ENCODE peak calls at places on chromosomes 6 and 20, in ten cellular contexts. X, F, O, A, Z, V, M, J, P and K are unnamed samples. For H3K9me3, the result is how much of the 10 kb centered on the place peaks cover.

GRCh38 chr6:16803294-16804006 is 42.2 kb upstream of the ATXN1 start:
- DNase-seq in X (no peak), F (no peak), O (peak), A (peak), Z (no peak), V (peak), M (no peak), J (peak), P (peak), K (no peak)

GRCh38 chr20:47675190-47676142 is 109.8 kb downstream of the SULF2 start:
- DNase-seq in X (no peak), F (no peak), O (peak), A (peak), Z (no peak), V (no peak), M (no peak), J (no peak), P (no peak), K (no peak)

GRCh38 chr20:50146732-50147662 is 6.5 kb downstream of the PEDS1 start:
- DNase-seq in X (peak), F (peak), O (no peak), A (peak), Z (peak), V (no peak), M (peak), J (peak), P (peak), K (peak)

GRCh38 chr6:94401311-94401710 is 982.0 kb upstream of the EPHA7 start:
- DNase-seq in X (no peak), F (no peak), O (no peak), A (no peak), Z (no peak), V (no peak), M (no peak), J (no peak), P (no peak), K (no peak)

GRCh38 chr6:25692472-25692871 is 40.5 kb downstream of the SCGN start:
- DNase-seq in X (no peak), F (no peak), O (no peak), A (peak), Z (no peak), V (no peak), M (no peak), J (no peak), P (no peak), K (no peak)

GRCh38 chr6:85461806-85462185 is 11.9 kb downstream of the NT5E start:
- DNase-seq in X (no peak), F (no peak), O (no peak), A (no peak), Z (no peak), V (no peak), M (no peak), J (no peak), P (no peak), K (no peak)

GRCh38 chr20:63101781-63102719 is 95.3 kb upstream of the BHLHE23 start:
- DNase-seq in X (peak), F (no peak), O (peak), A (peak), Z (peak), V (no peak), M (peak), J (peak), P (peak), K (peak)

GRCh38 chr6:35496851-35497570 is at the start of gene TEAD3:
- DNase-seq in X (peak), F (peak), O (peak), A (peak), Z (peak), V (no peak), M (peak), J (peak), P (peak), K (peak)

GRCh38 chr6:134519456-134519855 is 201.5 kb upstream of the SGK1 start:
- DNase-seq in X (no peak), F (peak), O (no peak), A (no peak), Z (peak), V (no peak), M (peak), J (no peak), P (no peak), K (no peak)

GRCh38 chr20:5706797-5707196 is 43.4 kb upstream of the SHLD1 start:
- DNase-seq in X (no peak), F (no peak), O (no peak), A (no peak), Z (no peak), V (no peak), M (no peak), J (no peak), P (no peak), K (no peak)

GRCh38 chr20:61599061-61599930 is 347.2 kb downstream of the CDH4 start:
- DNase-seq in X (no peak), F (no peak), O (peak), A (peak), Z (no peak), V (no peak), M (peak), J (no peak), P (no peak), K (no peak)

GRCh38 chr20:58310291-58310782 is 822 bp downstream of the RAB22A start:
- DNase-seq in X (no peak), F (no peak), O (no peak), A (no peak), Z (peak), V (no peak), M (no peak), J (no peak), P (no peak), K (no peak)

GRCh38 chr6:6713660-6714446 is 125.3 kb downstream of the LY86 start:
- DNase-seq in X (no peak), F (no peak), O (no peak), A (no peak), Z (no peak), V (no peak), M (no peak), J (no peak), P (no peak), K (no peak)

GRCh38 chr6:167855825-167856425 is 29.2 kb downstream of the AFDN start:
- DNase-seq in X (no peak), F (no peak), O (no peak), A (no peak), Z (no peak), V (peak), M (peak), J (no peak), P (no peak), K (no peak)

GRCh38 chr6:111996159-111996558 is 57.7 kb upstream of the CCN6 start:
- DNase-seq in X (no peak), F (no peak), O (no peak), A (no peak), Z (no peak), V (no peak), M (no peak), J (no peak), P (no peak), K (no peak)

GRCh38 chr6:45595010-45595851 is 217.5 kb upstream of the SUPT3H start:
- DNase-seq in X (no peak), F (no peak), O (no peak), A (no peak), Z (no peak), V (no peak), M (peak), J (no peak), P (no peak), K (no peak)

GRCh38 chr20:20694591-20694990 is 17.9 kb downstream of the RALGAPA2 start:
- DNase-seq in X (no peak), F (no peak), O (no peak), A (no peak), Z (no peak), V (no peak), M (no peak), J (no peak), P (no peak), K (no peak)

DNA sequence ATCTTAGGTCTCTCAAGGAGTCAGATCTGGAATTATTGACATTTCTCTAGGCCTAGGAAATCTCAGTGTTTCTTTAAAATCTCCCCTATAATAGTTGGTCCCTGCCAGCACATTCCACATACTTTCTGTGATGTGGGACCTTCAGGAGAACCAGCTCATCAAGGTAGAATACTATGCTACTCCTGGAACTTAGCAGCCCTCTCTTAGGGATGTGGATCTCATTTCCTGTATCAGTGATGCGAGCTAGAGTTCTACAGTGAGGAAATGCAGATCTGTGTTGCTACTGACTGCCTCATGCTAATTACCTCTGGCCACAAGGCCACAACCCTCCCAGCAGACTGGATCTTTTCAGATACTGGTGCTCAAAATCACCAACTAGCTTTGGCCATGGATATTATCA is 193.8 kb downstream of the CLVS2 start:
- DNase-seq in X (no peak), F (no peak), O (no peak), A (no peak), Z (no peak), V (no peak), M (no peak), J (no peak), P (no peak), K (no peak)
- H3K9me3 ChIP-seq in X (under half), F (under half), O (under half), A (under half), Z (under half), V (under half), M (under half), J (under half), P (under half), K (under half)

DNA sequence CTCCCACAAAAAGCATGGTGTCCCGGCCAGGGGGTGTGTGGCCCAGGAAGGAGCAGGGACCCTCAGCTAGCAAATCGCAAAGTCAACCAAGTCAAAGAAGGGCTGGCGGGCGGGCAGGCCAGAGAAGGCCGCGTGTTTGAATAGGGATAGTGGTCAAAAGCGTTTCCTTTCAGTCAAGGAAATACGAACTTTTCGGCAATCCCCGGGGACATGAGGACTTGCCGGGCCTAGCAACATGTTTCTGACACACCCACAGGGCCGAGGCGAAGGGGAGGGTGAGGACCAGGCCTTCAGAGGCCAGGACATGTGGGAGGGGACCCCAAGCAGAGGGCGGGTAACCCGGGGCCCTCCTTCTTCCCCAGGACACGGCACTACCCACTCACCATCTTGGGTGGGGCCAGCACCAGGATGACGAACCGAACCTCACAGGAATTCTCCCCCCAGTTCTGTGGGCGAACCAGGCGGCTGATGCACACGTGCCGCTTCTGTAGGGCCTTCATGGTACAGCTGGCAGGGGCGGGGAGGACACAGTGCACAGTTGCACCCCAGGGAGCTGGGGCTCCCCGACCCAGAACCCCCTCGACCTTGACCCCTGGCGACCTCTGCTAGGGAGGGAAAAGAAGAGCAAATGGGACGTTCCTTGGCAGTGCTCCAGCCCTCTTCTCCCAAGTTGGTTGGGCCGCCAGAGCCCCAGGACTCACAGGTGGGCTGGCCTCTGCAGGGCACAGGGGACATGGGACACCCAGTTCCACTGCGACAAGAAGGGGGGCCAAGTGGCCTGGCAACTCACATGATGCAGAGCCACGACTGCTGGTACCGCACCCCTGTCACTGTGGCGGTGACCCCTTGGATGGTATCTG is 5.6 kb downstream of the SLC4A11 start:
- DNase-seq in X (no peak), F (no peak), O (no peak), A (no peak), Z (no peak), V (no peak), M (no peak), J (no peak), P (no peak), K (no peak)
- H3K9me3 ChIP-seq in X (under half), F (under half), O (under half), A (under half), Z (under half), V (under half), M (under half), J (under half), P (under half), K (under half)

GRCh38 chr20:64026-64603 is 23.4 kb upstream of the DEFB125 start:
- DNase-seq in X (no peak), F (no peak), O (no peak), A (no peak), Z (no peak), V (no peak), M (no peak), J (no peak), P (no peak), K (no peak)

GRCh38 chr20:61757-62156 is 25.7 kb upstream of the DEFB125 start:
- DNase-seq in X (no peak), F (no peak), O (no peak), A (no peak), Z (no peak), V (no peak), M (peak), J (no peak), P (no peak), K (no peak)

GRCh38 chr20:62487-62886 is 25.0 kb upstream of the DEFB125 start:
- DNase-seq in X (no peak), F (no peak), O (no peak), A (no peak), Z (no peak), V (no peak), M (no peak), J (no peak), P (no peak), K (no peak)

GRCh38 chr20:60035-60918 is 27.2 kb upstream of the DEFB125 start:
- DNase-seq in X (no peak), F (no peak), O (no peak), A (no peak), Z (no peak), V (no peak), M (no peak), J (no peak), P (no peak), K (no peak)

GRCh38 chr20:61230-61629 is 26.2 kb upstream of the DEFB125 start:
- DNase-seq in X (no peak), F (no peak), O (no peak), A (no peak), Z (no peak), V (no peak), M (no peak), J (no peak), P (no peak), K (no peak)
- H3K9me3 ChIP-seq in X (under half), F (under half), O (under half), A (under half), Z (under half), V (under half), M (under half), J (under half), P (under half), K (under half)

GRCh38 chr6:123042412-123042811 is 46.4 kb downstream of the CLVS2 start:
- DNase-seq in X (no peak), F (no peak), O (no peak), A (no peak), Z (no peak), V (no peak), M (no peak), J (no peak), P (no peak), K (no peak)
- H3K9me3 ChIP-seq in X (under half), F (under half), O (under half), A (under half), Z (under half), V (under half), M (under half), J (under half), P (under half), K (under half)

DNA sequence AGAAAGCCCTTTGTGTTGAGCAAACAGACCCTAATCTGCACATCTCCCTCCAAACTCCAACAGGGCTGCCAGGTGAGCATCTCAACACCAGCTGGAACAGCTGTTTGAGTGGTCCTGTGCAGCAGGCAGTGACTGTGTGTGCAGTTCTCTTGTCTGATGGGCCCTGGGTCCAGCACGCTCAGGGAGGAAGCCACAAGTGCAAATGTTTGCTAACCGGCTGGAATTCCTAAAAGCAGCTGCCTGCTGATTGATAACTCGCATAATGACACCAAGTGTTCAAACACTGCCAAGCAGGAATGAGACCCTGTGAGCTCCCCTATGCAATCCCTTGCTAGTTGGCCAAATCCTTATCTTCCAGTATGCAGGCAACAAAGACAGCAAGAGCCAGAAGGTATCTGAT is 650.6 kb downstream of the CBLN4 start:
- DNase-seq in X (no peak), F (no peak), O (no peak), A (peak), Z (no peak), V (no peak), M (no peak), J (no peak), P (no peak), K (no peak)
- H3K9me3 ChIP-seq in X (under half), F (under half), O (under half), A (under half), Z (under half), V (under half), M (under half), J (under half), P (under half), K (under half)